ENCODE peak calls at places on chromosomes 6 and 20, in six cellular contexts. R is adrenal gland, F is tibial nerve, Z is cardiac muscle cell, G is neural progenitor cell, L is pancreas. N is an unnamed sample.
A peak's percentile ranks its signal among the peaks of the same experiment; 100 is the strongest.

GRCh38 chr20:1163105-1163504 is 21.7 kb downstream of the TMEM74B start:
- DNase-seq in R (peak; percentile 21), Z (no peak), F (no peak), L (no peak), G (no peak), N (no peak)

GRCh38 chr6:95517004-95517403 is 60.3 kb upstream of the MANEA start:
- DNase-seq in R (no peak), G (no peak), Z (no peak), F (no peak), L (no peak), N (no peak)

GRCh38 chr6:14371530-14371929 is 254.0 kb downstream of the CD83 start:
- DNase-seq in G (no peak), F (no peak), Z (no peak), R (no peak), L (no peak), N (no peak)

GRCh38 chr20:23156170-23156841 is 70.2 kb upstream of the CD93 start:
- DNase-seq in L (no peak), R (peak; percentile 79), F (peak; percentile 42), Z (no peak), G (no peak), N (no peak)

GRCh38 chr20:35006009-35006408 is 50.3 kb downstream of the MYH7B start:
- DNase-seq in R (peak; percentile 35), F (no peak), Z (no peak), G (no peak), L (no peak), N (no peak)

GRCh38 chr6:137950581-137950980 is 83.5 kb downstream of the TNFAIP3 start:
- DNase-seq in Z (no peak), G (no peak), F (no peak), R (no peak), L (no peak), N (no peak)

GRCh38 chr6:7241709-7242645 is 71.0 kb downstream of the SSR1 start:
- DNase-seq in R (no peak), L (peak; percentile 65), F (no peak), Z (no peak), G (peak; percentile 27), N (no peak)

GRCh38 chr6:81894788-81895221 is 142.3 kb upstream of the TENT5A start:
- DNase-seq in R (peak; percentile 61), L (no peak), F (peak; percentile 35), Z (peak; percentile 12), G (peak; percentile 40), N (peak; percentile 87)

GRCh38 chr6:150204705-150205472 is 62.0 kb downstream of the PPP1R14C start:
- DNase-seq in F (no peak), Z (no peak), L (no peak), R (no peak), G (no peak), N (no peak)

GRCh38 chr20:51196991-51197651 is 174.2 kb upstream of the KCNG1 start:
- DNase-seq in G (no peak), F (no peak), L (no peak), Z (no peak), R (no peak), N (no peak)

GRCh38 chr6:30136570-30137286 is 788 bp downstream of the TRIM40 start:
- DNase-seq in Z (no peak), G (no peak), F (no peak), L (no peak), R (no peak), N (no peak)

GRCh38 chr6:32082951-32083350 is 26.2 kb downstream of the TNXB start:
- DNase-seq in R (peak; percentile 77), Z (no peak), F (peak; percentile 79), G (no peak), L (no peak), N (no peak)

GRCh38 chr20:50469324-50469723 is 40.9 kb upstream of the PTPN1 start:
- DNase-seq in L (no peak), F (no peak), Z (no peak), G (no peak), R (no peak), N (no peak)

GRCh38 chr6:582370-582769 is 74.5 kb downstream of the HUS1B start:
- DNase-seq in L (no peak), F (no peak), R (no peak), G (peak; percentile 77), Z (peak; percentile 60), N (no peak)

GRCh38 chr20:49591217-49591865 is 23.4 kb upstream of the PTGIS start:
- DNase-seq in Z (peak; percentile 27), R (no peak), F (no peak), L (no peak), G (no peak), N (no peak)

GRCh38 chr20:64032706-64033624 is 3.0 kb upstream of the C20orf204 start:
- DNase-seq in Z (no peak), R (no peak), L (no peak), G (no peak), F (no peak), N (no peak)

GRCh38 chr6:130853555-130854183 is 26.5 kb downstream of the SMLR1 start:
- DNase-seq in F (no peak), G (no peak), Z (peak; percentile 57), R (no peak), L (no peak), N (no peak)

GRCh38 chr20:32672982-32673727 is 586 bp downstream of the C20orf203 start:
- DNase-seq in G (no peak), F (no peak), Z (no peak), L (no peak), R (no peak), N (no peak)

GRCh38 chr6:27592481-27593199 is 119.7 kb upstream of the ZNF184 start:
- DNase-seq in R (no peak), L (no peak), G (peak; percentile 76), F (no peak), Z (peak; percentile 40), N (no peak)

GRCh38 chr6:25366785-25367657 is 87.8 kb downstream of the CARMIL1 start:
- DNase-seq in L (no peak), Z (no peak), G (no peak), F (no peak), R (no peak), N (no peak)

GRCh38 chr6:163415620-163416379 is 1.3 kb downstream of the QKI start:
- DNase-seq in F (peak; percentile 53), R (peak; percentile 71), Z (peak; percentile 52), G (peak; percentile 52), L (peak; percentile 33), N (no peak)

GRCh38 chr6:124684621-124685020 is 277.6 kb upstream of the RNF217 start:
- DNase-seq in G (no peak), F (no peak), Z (no peak), R (no peak), L (no peak), N (no peak)
- TF ChIP-seq CTCF in G (no peak), F (no peak), Z (no peak), R (no peak), L (no peak), N (no peak)

DNA sequence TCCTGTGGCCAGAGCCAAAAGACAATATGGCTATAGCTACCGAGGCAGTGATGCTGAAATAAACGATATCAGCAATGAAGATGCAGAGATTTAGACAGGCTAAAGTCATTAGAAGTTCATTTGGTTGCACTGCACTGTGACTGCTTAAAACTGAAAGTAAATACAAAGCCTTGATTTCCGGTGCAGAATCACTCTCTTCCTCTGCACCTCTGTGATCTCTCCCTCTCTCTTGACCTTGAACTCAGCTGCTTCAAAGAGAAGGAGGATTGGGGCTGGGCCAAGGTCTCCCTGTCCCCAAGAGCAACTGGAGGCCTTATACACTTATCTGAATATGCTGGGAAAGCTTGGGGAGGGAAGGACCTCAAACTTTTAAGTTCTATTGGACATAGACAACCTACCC is 34.6 kb upstream of the SPACA1 start:
- DNase-seq in F (no peak), G (no peak), R (no peak), L (no peak), Z (no peak), N (no peak)
- H3K4me3 ChIP-seq in F (no peak overlapping the region), G (no peak overlapping the region), R (no peak overlapping the region), L (no peak overlapping the region), Z (no peak overlapping the region), N (no peak overlapping the region)

DNA sequence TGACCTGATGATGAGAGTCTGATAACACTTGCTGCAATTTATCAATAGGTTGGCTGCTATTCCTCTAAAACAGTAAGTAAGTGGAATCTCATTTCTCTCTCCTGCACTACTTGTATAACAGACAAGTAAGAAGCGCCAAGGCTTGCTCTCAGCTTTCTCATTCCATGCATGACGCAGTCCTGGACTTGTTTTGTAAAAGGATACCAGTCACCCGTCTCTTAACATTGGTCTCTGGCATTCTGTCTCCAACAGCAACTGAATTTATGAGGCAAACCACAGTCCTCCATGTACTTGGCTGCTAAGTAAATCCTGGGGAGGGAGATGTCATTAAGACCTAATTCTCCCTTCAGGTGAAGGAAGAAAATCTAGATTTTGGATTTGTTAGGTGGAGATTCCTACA is 115.4 kb downstream of the OPN5 start:
- DNase-seq in F (no peak), L (no peak), Z (no peak), G (no peak), R (no peak), N (no peak)
- H3K27ac ChIP-seq in F (no peak overlapping the region), L (no peak overlapping the region), Z (no peak overlapping the region), G (no peak overlapping the region), R (no peak overlapping the region), N (no peak overlapping the region)

DNA sequence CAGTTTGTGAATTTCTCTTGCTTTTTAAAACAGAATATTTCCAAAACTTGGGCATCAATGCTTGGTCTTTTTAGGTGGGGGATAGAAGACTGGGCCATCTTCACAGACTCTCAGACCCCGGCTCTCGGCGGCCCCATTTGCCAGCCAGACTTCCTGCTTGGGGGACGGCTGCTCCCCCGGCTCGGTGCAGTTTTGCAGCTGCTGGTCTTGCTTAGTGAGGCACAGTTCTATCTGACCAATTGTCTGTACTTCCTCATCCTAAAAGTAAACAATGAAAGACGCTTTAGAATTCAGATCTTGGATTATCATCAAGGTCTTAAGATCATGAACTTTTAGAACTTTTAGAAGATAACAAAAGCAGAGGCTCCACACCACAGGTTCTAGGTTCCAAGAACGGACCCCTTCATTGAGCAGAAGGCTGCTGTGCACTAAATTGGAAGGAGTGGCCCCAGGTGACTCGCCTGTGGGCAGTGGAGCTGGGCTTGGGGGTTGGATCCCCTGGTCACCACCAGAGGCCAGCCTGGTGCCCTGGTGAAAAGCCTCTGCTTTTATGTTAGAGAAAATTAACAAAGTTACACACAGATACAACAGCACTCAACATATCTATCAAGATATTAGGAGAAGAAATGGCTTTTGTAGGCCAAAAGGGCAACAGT is 26.7 kb downstream of the RNASET2 start:
- DNase-seq in R (peak; percentile 49), F (no peak), L (no peak), Z (no peak), G (no peak), N (no peak)
- TF ChIP-seq CTCF in R (no peak), F (no peak), L (no peak), Z (peak; percentile 5), G (no peak), N (no peak)

GRCh38 chr6:52590634-52590985 is 13.8 kb upstream of the TRAM2 start:
- DNase-seq in G (no peak), Z (no peak), R (no peak), F (no peak), L (no peak), N (no peak)

GRCh38 chr6:52587001-52587400 is 10.1 kb upstream of the TRAM2 start:
- DNase-seq in R (no peak), F (no peak), G (no peak), Z (no peak), L (no peak), N (no peak)

GRCh38 chr6:52591832-52592231 is 15.0 kb upstream of the TRAM2 start:
- DNase-seq in Z (no peak), L (no peak), R (no peak), F (no peak), G (no peak), N (no peak)

GRCh38 chr6:52588710-52589091 is 11.8 kb upstream of the TRAM2 start:
- DNase-seq in F (no peak), Z (no peak), R (no peak), L (no peak), G (no peak), N (no peak)

GRCh38 chr6:52588087-52588709 is 11.3 kb upstream of the TRAM2 start:
- DNase-seq in R (no peak), F (no peak), L (no peak), Z (no peak), G (no peak), N (no peak)
- H3K4me3 ChIP-seq in R (no peak overlapping the region), F (no peak overlapping the region), L (no peak overlapping the region), Z (no peak overlapping the region), G (no peak overlapping the region), N (no peak overlapping the region)

N was measured in dorsolateral prefrontal cortex.